ENCODE peak calls at places on chromosomes 16 and 17, in four cellular contexts. L is SK-N-SH, P is tibial nerve, Z is gastrocnemius medialis. A is an unnamed sample. For H3K4me1, the result is how much of the 10 kb centered on the place peaks cover.

GRCh38 chr17:1969712-1970111 is 55.4 kb downstream of the RTN4RL1 start:
- DNase-seq in L (no peak), P (no peak), Z (no peak), A (no peak)

GRCh38 chr17:4162775-4163498 is 19.9 kb downstream of the CYB5D2 start:
- DNase-seq in L (no peak), P (no peak), Z (no peak), A (no peak)

GRCh38 chr16:526181-527014 is 1.1 kb upstream of the CAPN15 start:
- DNase-seq in L (no peak), P (no peak), Z (no peak), A (no peak)

GRCh38 chr16:78996806-78997205 is 603.7 kb downstream of the MAF start:
- DNase-seq in L (no peak), P (no peak), Z (no peak), A (no peak)

GRCh38 chr17:75289832-75290337 is 652 bp upstream of the SLC25A19 start:
- DNase-seq in L (no peak), P (peak), Z (peak), A (no peak)

GRCh38 chr16:68707341-68708152 is 29.5 kb upstream of the CDH1 start:
- DNase-seq in L (no peak), P (no peak), Z (no peak), A (no peak)

GRCh38 chr17:73827627-73828241 is 183.5 kb upstream of the SDK2 start:
- DNase-seq in L (no peak), P (no peak), Z (no peak), A (no peak)

GRCh38 chr16:23836404-23837291 is 865 bp downstream of the PRKCB start:
- DNase-seq in L (peak), P (no peak), Z (no peak), A (peak)

GRCh38 chr16:10950393-10950792 is 6.0 kb downstream of the CLEC16A start:
- DNase-seq in L (no peak), P (no peak), Z (no peak), A (no peak)

GRCh38 chr16:31080756-31081419 is 6.7 kb downstream of the ZNF646 start:
- DNase-seq in L (no peak), P (no peak), Z (no peak), A (no peak)

GRCh38 chr17:5557485-5557884 is 26.8 kb downstream of the NLRP1 start:
- DNase-seq in L (no peak), P (no peak), Z (no peak), A (no peak)

GRCh38 chr16:9647981-9648701 is 534.1 kb downstream of the GRIN2A start:
- DNase-seq in L (peak), P (no peak), Z (no peak), A (no peak)

GRCh38 chr17:64240261-64240740 is 22.8 kb downstream of the TEX2 start:
- DNase-seq in L (peak), P (no peak), Z (no peak), A (no peak)

GRCh38 chr16:30837904-30838303 is 50.9 kb upstream of the ZNF629 start:
- DNase-seq in L (no peak), P (no peak), Z (no peak), A (no peak)

GRCh38 chr17:42409467-42410351 is 13.3 kb downstream of the CAVIN1 start:
- DNase-seq in L (no peak), P (peak), Z (peak), A (no peak)

GRCh38 chr16:720507-720989 is 398 bp upstream of the ANTKMT start:
- DNase-seq in L (peak), P (no peak), Z (no peak), A (no peak)

GRCh38 chr17:38727661-38728220 is 2.4 kb upstream of the CISD3 start:
- DNase-seq in L (no peak), P (no peak), Z (no peak), A (peak)

GRCh38 chr17:21041753-21042433 is 918 bp downstream of the USP22 start:
- DNase-seq in L (peak), P (peak), Z (peak), A (peak)

GRCh38 chr16:75218256-75219076 is at the start of gene CTRB1:
- DNase-seq in L (peak), P (no peak), Z (no peak), A (no peak)

GRCh38 chr17:36945160-36945559 is 3.6 kb upstream of the AATF start:
- DNase-seq in L (no peak), P (no peak), Z (no peak), A (no peak)

GRCh38 chr16:48978501-48978900 is 303.1 kb downstream of the CBLN1 start:
- DNase-seq in L (no peak), P (no peak), Z (no peak), A (no peak)

GRCh38 chr17:59964455-59965328 is at the start of gene RNFT1:
- DNase-seq in L (peak), P (peak), Z (peak), A (peak)

GRCh38 chr16:1105888-1106620 is 10.0 kb upstream of the C1QTNF8 start:
- DNase-seq in L (peak), P (no peak), Z (no peak), A (no peak)

GRCh38 chr16:2040031-2040430 is 7.6 kb downstream of the NTHL1 start:
- DNase-seq in L (no peak), P (no peak), Z (no peak), A (no peak)

GRCh38 chr16:15041260-15042011 is 14.4 kb downstream of the NTAN1 start:
- DNase-seq in L (no peak), P (peak), Z (peak), A (no peak)

GRCh38 chr17:16361874-16362273 is 8.6 kb upstream of the CENPV start:
- DNase-seq in L (no peak), P (no peak), Z (no peak), A (no peak)

GRCh38 chr17:75246404-75246803 is 15.0 kb downstream of the GGA3 start:
- DNase-seq in L (no peak), P (no peak), Z (no peak), A (no peak)

GRCh38 chr17:18250259-18250658 is 8.3 kb downstream of the FLII start:
- DNase-seq in L (no peak), P (no peak), Z (no peak), A (no peak)

GRCh38 chr17:18176152-18176551 is 7.5 kb upstream of the ALKBH5 start:
- DNase-seq in L (no peak), P (no peak), Z (no peak), A (no peak)

GRCh38 chr17:44826123-44826790 is 3.8 kb downstream of the GJC1 start:
- DNase-seq in L (no peak), P (no peak), Z (no peak), A (no peak)

GRCh38 chr16:86647561-86647960 is 69.2 kb downstream of the FOXL1 start:
- DNase-seq in L (no peak), P (no peak), Z (no peak), A (no peak)

GRCh38 chr16:49698931-49699715 is 156.8 kb downstream of the ZNF423 start:
- DNase-seq in L (no peak), P (peak), Z (no peak), A (no peak)

GRCh38 chr17:34706029-34706428 is 126.6 kb downstream of the TMEM132E start:
- DNase-seq in L (no peak), P (no peak), Z (no peak), A (no peak)

GRCh38 chr17:39750131-39751015 is 12.6 kb downstream of the GRB7 start:
- DNase-seq in L (peak), P (no peak), Z (no peak), A (no peak)

GRCh38 chr16:89013111-89013510 is 36.1 kb upstream of the CBFA2T3 start:
- DNase-seq in L (no peak), P (no peak), Z (no peak), A (no peak)

GRCh38 chr16:89012622-89012995 is 35.6 kb upstream of the CBFA2T3 start:
- DNase-seq in L (no peak), P (no peak), Z (no peak), A (no peak)

GRCh38 chr16:89015271-89015859 is 38.4 kb upstream of the CBFA2T3 start:
- DNase-seq in L (no peak), P (no peak), Z (no peak), A (peak)

GRCh38 chr16:89014611-89015230 is 37.7 kb upstream of the CBFA2T3 start:
- DNase-seq in L (no peak), P (no peak), Z (no peak), A (no peak)

GRCh38 chr16:89013692-89014455 is 36.9 kb upstream of the CBFA2T3 start:
- DNase-seq in L (no peak), P (no peak), Z (no peak), A (no peak)
- H3K4me1 ChIP-seq in L (under half), P (under half), Z (under half), A (under half)

GRCh38 chr16:57012353-57012752 is 23.0 kb downstream of the NLRC5 start:
- DNase-seq in L (no peak), P (no peak), Z (no peak), A (no peak)

GRCh38 chr16:57016301-57016700 is 26.9 kb downstream of the NLRC5 start:
- DNase-seq in L (no peak), P (no peak), Z (no peak), A (no peak)

GRCh38 chr16:57016831-57017230 is 27.5 kb downstream of the NLRC5 start:
- DNase-seq in L (no peak), P (no peak), Z (no peak), A (no peak)

GRCh38 chr16:57013268-57013667 is 23.9 kb downstream of the NLRC5 start:
- DNase-seq in L (no peak), P (no peak), Z (no peak), A (no peak)

GRCh38 chr16:57013902-57014301 is 24.5 kb downstream of the NLRC5 start:
- DNase-seq in L (no peak), P (no peak), Z (no peak), A (no peak)
- H3K27ac ChIP-seq in L (peak), P (peak), Z (peak), A (no peak)

DNA sequence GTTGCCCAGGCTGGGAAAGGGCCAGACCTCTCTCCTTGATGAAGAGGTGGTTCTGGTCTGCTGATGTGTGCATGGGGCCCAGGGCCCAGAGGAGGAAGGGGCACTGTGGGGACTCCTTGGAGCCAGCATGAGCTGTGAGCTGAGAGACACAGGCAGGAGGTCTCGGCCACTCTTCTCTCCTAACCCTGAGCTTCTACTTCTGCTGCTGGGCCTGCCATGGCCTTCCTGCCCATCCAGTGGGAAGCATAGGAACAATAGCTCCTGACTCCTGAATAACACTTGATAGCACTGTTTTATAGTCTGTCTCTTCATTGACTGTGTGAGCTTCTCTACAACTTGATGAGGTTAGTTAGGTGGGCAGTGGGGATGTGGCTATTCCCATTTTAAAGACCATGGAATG is 181.1 kb downstream of the UTP18 start:
- DNase-seq in L (no peak), P (no peak), Z (no peak), A (no peak)
- H3K4me1 ChIP-seq in L (under half), P (under half), Z (under half), A (under half)

GRCh38 chr16:66898207-66898606 is 17.9 kb downstream of the PDP2 start:
- DNase-seq in L (no peak), P (no peak), Z (peak), A (no peak)

GRCh38 chr16:66895999-66896398 is 15.7 kb downstream of the PDP2 start:
- DNase-seq in L (no peak), P (no peak), Z (no peak), A (no peak)

GRCh38 chr16:66894055-66894454 is 13.7 kb downstream of the PDP2 start:
- DNase-seq in L (no peak), P (no peak), Z (no peak), A (no peak)

GRCh38 chr16:66894948-66895696 is 14.8 kb downstream of the PDP2 start:
- DNase-seq in L (peak), P (peak), Z (peak), A (peak)

DNA sequence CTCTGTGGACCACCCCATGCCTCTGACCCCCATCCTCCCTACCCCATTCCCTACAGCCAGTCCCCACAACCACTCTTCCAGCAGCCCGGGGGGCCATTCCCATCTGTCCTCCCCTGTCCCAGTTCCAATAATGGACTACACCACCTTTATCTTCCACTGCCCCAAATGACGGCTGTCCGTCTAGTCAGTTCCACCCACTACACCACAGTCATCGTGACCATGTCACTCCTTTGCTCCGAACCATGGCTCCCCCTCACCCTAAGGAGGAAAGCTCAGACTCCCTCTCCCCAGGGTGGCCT is 15.3 kb downstream of the PDP2 start:
- DNase-seq in L (no peak), P (no peak), Z (no peak), A (no peak)
- H3K27ac ChIP-seq in L (no peak), P (peak), Z (peak), A (no peak)

GRCh38 chr17:79541451-79541850 is 69.4 kb downstream of the RBFOX3 start:
- DNase-seq in L (no peak), P (no peak), Z (no peak), A (no peak)

GRCh38 chr17:79544142-79544914 is 66.5 kb downstream of the RBFOX3 start:
- DNase-seq in L (peak), P (no peak), Z (no peak), A (no peak)

GRCh38 chr17:79541038-79541437 is 69.8 kb downstream of the RBFOX3 start:
- DNase-seq in L (peak), P (no peak), Z (no peak), A (no peak)

GRCh38 chr17:79543566-79543965 is 67.3 kb downstream of the RBFOX3 start:
- DNase-seq in L (peak), P (no peak), Z (no peak), A (no peak)

GRCh38 chr17:79542718-79543117 is 68.1 kb downstream of the RBFOX3 start:
- DNase-seq in L (no peak), P (no peak), Z (no peak), A (no peak)
- H3K4me1 ChIP-seq in L (under half), P (under half), Z (under half), A (under half)

DNA sequence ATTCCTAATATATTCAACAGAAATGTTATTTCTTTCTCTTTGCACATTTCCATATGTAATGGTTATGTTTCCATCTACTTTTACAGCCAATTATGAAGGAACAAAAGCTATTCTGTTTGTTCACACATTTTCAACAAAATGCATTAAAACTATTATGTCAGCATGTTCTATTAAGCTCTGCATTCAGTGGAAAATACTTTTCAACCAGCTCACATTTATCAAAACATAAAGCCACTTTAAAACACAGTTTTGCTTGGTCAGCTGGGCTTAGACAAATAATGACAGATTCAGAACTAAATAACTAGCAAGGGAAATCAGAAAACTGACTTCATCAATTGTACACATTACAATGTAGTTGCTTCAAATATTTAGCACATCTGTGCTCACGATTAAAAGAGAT is 6.9 kb downstream of the SALL1 start:
- DNase-seq in L (no peak), P (no peak), Z (no peak), A (no peak)
- H3K27ac ChIP-seq in L (no peak), P (no peak), Z (no peak), A (no peak)

GRCh38 chr16:84703671-84704070 is 3.9 kb downstream of the USP10 start:
- DNase-seq in L (no peak), P (no peak), Z (no peak), A (no peak)
- H3K4me1 ChIP-seq in L (under half), P (under half), Z (under half), A (under half)

GRCh38 chr17:7883781-7884386 is 4.7 kb upstream of the CHD3 start:
- DNase-seq in L (peak), P (no peak), Z (no peak), A (no peak)
- H3K27ac ChIP-seq in L (peak), P (peak), Z (peak), A (no peak)